ENCODE peak calls at places on chromosomes 5 and 9, in ten cellular contexts. Y is ACHN; K is HCEC 1CT; J is neural crest cell; L is COR-L47; A is stimulated activated CD4-positive, alpha-beta T cell treated with anti-CD3 and anti-CD28 coated beads, Interleukin-1b, Interleukin-23, amount 100 ng/mL, for 48 hours; G is RPMI7951; H is CD4-positive, alpha-beta memory T cell; E is activated CD8-positive, alpha-beta memory T cell treated with anti-CD3 and anti-CD28 coated beads for 24 hours; D is kidney epithelial cell. P is an unnamed sample.

GRCh38 chr5:66807743-66808142 is 211.6 kb downstream of the MAST4 start:
- DNase-seq in Y (peak), D (peak), G (peak), E (no peak), H (no peak), A (no peak), L (peak), J (no peak), K (peak), P (no peak)

GRCh38 chr5:93593476-93594060 is 10.5 kb downstream of the NR2F1 start:
- DNase-seq in E (no peak), D (no peak), G (no peak), L (no peak), K (no peak), A (no peak), H (no peak), Y (no peak), J (no peak), P (no peak)

GRCh38 chr9:115234094-115234493 is 116.1 kb upstream of the TNC start:
- DNase-seq in G (peak), L (no peak), A (no peak), E (no peak), D (peak), K (peak), Y (peak), H (no peak), J (no peak), P (no peak)

GRCh38 chr5:31993182-31993961 is 180.7 kb downstream of the GOLPH3 start:
- DNase-seq in J (no peak), H (no peak), D (peak), A (no peak), K (peak), E (no peak), L (no peak), Y (peak), G (peak), P (no peak)

GRCh38 chr9:125421591-125422181 is 160.1 kb downstream of the GAPVD1 start:
- DNase-seq in L (no peak), K (no peak), E (no peak), H (no peak), J (no peak), G (no peak), Y (no peak), D (no peak), A (no peak), P (no peak)

GRCh38 chr5:21071986-21072385 is 1084.0 kb upstream of the CDH18 start:
- DNase-seq in K (peak), E (no peak), J (no peak), A (no peak), Y (no peak), L (no peak), D (no peak), G (no peak), H (no peak), P (no peak)

GRCh38 chr9:134297082-134297415 is 29.2 kb upstream of the RXRA start:
- DNase-seq in H (no peak), D (no peak), J (no peak), A (no peak), K (no peak), L (no peak), Y (no peak), E (no peak), G (no peak), P (no peak)

GRCh38 chr9:2157277-2158105 is 142.3 kb downstream of the SMARCA2 start:
- DNase-seq in E (peak), K (peak), L (peak), A (peak), J (no peak), G (peak), Y (peak), H (peak), D (no peak), P (no peak)

GRCh38 chr9:88826181-88826580 is 165.1 kb upstream of the S1PR3 start:
- DNase-seq in G (no peak), A (no peak), L (no peak), E (no peak), D (no peak), H (no peak), Y (no peak), J (no peak), K (no peak), P (no peak)

GRCh38 chr5:133428072-133428660 is 184.2 kb downstream of the FSTL4 start:
- DNase-seq in G (no peak), H (no peak), K (no peak), J (no peak), Y (no peak), A (no peak), L (no peak), D (no peak), E (no peak), P (no peak)

GRCh38 chr9:135046156-135047025 is 41.1 kb upstream of the OLFM1 start:
- DNase-seq in H (no peak), K (no peak), L (no peak), A (no peak), Y (no peak), G (no peak), J (no peak), D (no peak), E (peak), P (no peak)